ENCODE peak calls at places on chromosomes 6 and 20, in six cellular contexts. F, M, W, H, P and T are unnamed samples. For H3K4me1 and H3K9me3, the result is how much of the 10 kb centered on the place peaks cover.

GRCh38 chr20:24148372-24148771 is 159.8 kb upstream of the GGTLC1 start:
- DNase-seq in F (no peak), M (no peak), W (no peak), H (no peak), P (no peak), T (no peak)

GRCh38 chr20:23320317-23320716 is 30.3 kb upstream of the NXT1 start:
- DNase-seq in F (no peak), M (no peak), W (no peak), H (no peak), P (no peak), T (no peak)

GRCh38 chr20:47620808-47621805 is 119.4 kb downstream of the NCOA3 start:
- DNase-seq in F (peak), M (no peak), W (peak), H (no peak), P (no peak), T (peak)

GRCh38 chr6:133551847-133552331 is 310.7 kb downstream of the EYA4 start:
- DNase-seq in F (peak), M (no peak), W (no peak), H (no peak), P (no peak), T (no peak)

GRCh38 chr20:24837721-24838456 is 111.2 kb upstream of the CST7 start:
- DNase-seq in F (no peak), M (no peak), W (no peak), H (no peak), P (no peak), T (no peak)

GRCh38 chr6:32837651-32838113 is 857 bp downstream of the TAP2 start:
- DNase-seq in F (no peak), M (no peak), W (no peak), H (no peak), P (peak), T (no peak)

GRCh38 chr20:3115190-3116107 is 30.9 kb upstream of the AVP start:
- DNase-seq in F (peak), M (no peak), W (peak), H (no peak), P (peak), T (peak)

GRCh38 chr6:170114956-170115855 is 175.7 kb downstream of the DLL1 start:
- DNase-seq in F (no peak), M (no peak), W (no peak), H (no peak), P (no peak), T (no peak)

GRCh38 chr6:30557683-30557981 is 537 bp downstream of the PRR3 start:
- DNase-seq in F (no peak), M (no peak), W (no peak), H (no peak), P (no peak), T (no peak)

GRCh38 chr6:10418361-10418861 is 3.5 kb upstream of the TFAP2A start:
- DNase-seq in F (no peak), M (no peak), W (no peak), H (no peak), P (no peak), T (no peak)

GRCh38 chr20:46994341-46994740 is 99.7 kb downstream of the EYA2 start:
- DNase-seq in F (no peak), M (no peak), W (no peak), H (no peak), P (no peak), T (no peak)

GRCh38 chr20:51712501-51713212 is 55.5 kb downstream of the ATP9A start:
- DNase-seq in F (peak), M (no peak), W (no peak), H (no peak), P (peak), T (peak)

GRCh38 chr6:130603391-130603790 is 223.8 kb upstream of the SMLR1 start:
- DNase-seq in F (no peak), M (no peak), W (no peak), H (no peak), P (no peak), T (no peak)

GRCh38 chr6:31842056-31842455 is 14.5 kb downstream of the HSPA1B start:
- DNase-seq in F (no peak), M (no peak), W (no peak), H (no peak), P (no peak), T (no peak)

GRCh38 chr6:34816635-34817301 is 24.9 kb downstream of the BLTP3A start:
- DNase-seq in F (no peak), M (no peak), W (no peak), H (no peak), P (no peak), T (no peak)

GRCh38 chr6:92559611-92560010 is 859.7 kb downstream of the EPHA7 start:
- DNase-seq in F (no peak), M (no peak), W (no peak), H (no peak), P (no peak), T (no peak)

GRCh38 chr6:129638055-129639019 is 71.6 kb downstream of the ARHGAP18 start:
- DNase-seq in F (no peak), M (no peak), W (no peak), H (no peak), P (peak), T (no peak)

GRCh38 chr6:116564921-116565872 is 6.1 kb upstream of the RWDD1 start:
- DNase-seq in F (no peak), M (no peak), W (no peak), H (no peak), P (no peak), T (no peak)

DNA sequence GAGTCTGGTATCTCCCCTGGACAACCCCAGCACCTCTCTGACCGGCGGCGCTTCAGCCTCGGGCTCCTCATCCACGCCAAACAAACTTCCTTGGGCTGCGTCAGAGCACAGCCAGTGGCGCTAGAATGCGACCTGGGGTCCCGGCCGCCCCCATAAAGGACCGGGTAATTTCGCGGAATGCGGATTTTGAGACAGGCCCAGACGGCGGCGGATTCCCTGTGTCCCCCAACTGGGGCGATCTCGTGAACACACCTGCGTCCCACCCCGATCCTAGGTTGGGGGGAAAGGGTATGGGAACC is 1.6 kb downstream of the FOXP4 start:
- DNase-seq in F (no peak), M (no peak), W (no peak), H (no peak), P (no peak), T (peak)
- H3K4me1 ChIP-seq in F (under half), M (under half), W (under half), H (under half), P (under half), T (half or more)

DNA sequence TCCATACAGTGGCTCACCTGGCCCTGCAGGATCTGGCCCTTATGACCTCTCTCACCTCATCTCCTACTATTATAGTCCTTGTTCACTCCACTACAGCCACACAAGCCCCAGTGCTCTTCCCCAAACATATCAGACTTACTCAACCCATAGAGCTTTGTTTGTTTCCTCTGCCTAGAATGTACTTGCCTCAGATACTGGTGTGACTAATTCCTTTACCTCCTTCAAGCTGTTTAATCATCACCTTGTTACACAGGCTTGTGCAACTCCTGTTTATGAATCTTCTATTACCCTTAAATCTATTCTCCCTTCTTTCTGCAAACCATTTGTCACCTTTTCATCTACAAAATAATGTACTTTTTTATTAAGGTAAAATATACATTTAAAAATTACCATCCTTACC is 3.2 kb downstream of the DEFB125 start:
- DNase-seq in F (no peak), M (no peak), W (no peak), H (no peak), P (no peak), T (no peak)
- H3K9me3 ChIP-seq in F (under half), M (under half), W (under half), H (under half), P (under half), T (under half)

GRCh38 chr20:5085380-5085779 is 34.4 kb downstream of the PCNA start:
- DNase-seq in F (no peak), M (no peak), W (no peak), H (no peak), P (peak), T (no peak)

GRCh38 chr20:5077761-5078387 is 41.9 kb downstream of the PCNA start:
- DNase-seq in F (no peak), M (no peak), W (no peak), H (no peak), P (no peak), T (no peak)

GRCh38 chr20:5080384-5080877 is 39.3 kb downstream of the PCNA start:
- DNase-seq in F (no peak), M (no peak), W (no peak), H (no peak), P (peak), T (no peak)

GRCh38 chr20:5078399-5078958 is 41.3 kb downstream of the PCNA start:
- DNase-seq in F (no peak), M (peak), W (no peak), H (peak), P (peak), T (no peak)

DNA sequence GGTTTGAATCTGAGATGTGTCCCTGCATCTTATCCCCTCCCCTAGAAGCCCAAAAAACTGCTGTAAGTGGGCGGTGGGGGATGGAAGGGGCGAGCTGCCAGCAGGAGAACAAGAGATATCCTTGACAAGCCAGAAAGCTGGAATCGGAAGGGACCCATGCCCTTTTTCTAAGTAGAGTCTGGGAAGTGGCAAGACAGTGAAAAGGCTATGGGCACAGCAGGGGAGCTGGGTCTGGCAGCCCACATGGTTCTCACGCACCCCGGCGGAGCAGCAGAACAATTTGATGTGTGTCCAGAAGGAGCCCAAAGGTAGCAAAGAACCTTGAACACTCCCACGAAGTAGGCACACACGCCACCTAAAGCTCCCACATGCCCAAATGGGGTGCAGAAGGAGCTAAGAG is 38.6 kb downstream of the PCNA start:
- DNase-seq in F (no peak), M (no peak), W (no peak), H (no peak), P (no peak), T (no peak)
- H3K4me1 ChIP-seq in F (under half), M (under half), W (under half), H (under half), P (under half), T (under half)

GRCh38 chr6:137160763-137161162 is 12.7 kb downstream of the IL22RA2 start:
- DNase-seq in F (no peak), M (no peak), W (no peak), H (no peak), P (no peak), T (no peak)

GRCh38 chr6:137165375-137166246 is 7.8 kb downstream of the IL22RA2 start:
- DNase-seq in F (no peak), M (no peak), W (no peak), H (peak), P (no peak), T (no peak)

GRCh38 chr6:137163732-137164318 is 9.6 kb downstream of the IL22RA2 start:
- DNase-seq in F (no peak), M (no peak), W (no peak), H (no peak), P (no peak), T (no peak)

GRCh38 chr6:137161975-137162374 is 11.5 kb downstream of the IL22RA2 start:
- DNase-seq in F (no peak), M (no peak), W (no peak), H (no peak), P (no peak), T (no peak)

GRCh38 chr6:137162692-137163303 is 10.6 kb downstream of the IL22RA2 start:
- DNase-seq in F (no peak), M (no peak), W (no peak), H (no peak), P (no peak), T (no peak)
- H3K9me3 ChIP-seq in F (under half), M (under half), W (under half), H (under half), P (under half), T (under half)

DNA sequence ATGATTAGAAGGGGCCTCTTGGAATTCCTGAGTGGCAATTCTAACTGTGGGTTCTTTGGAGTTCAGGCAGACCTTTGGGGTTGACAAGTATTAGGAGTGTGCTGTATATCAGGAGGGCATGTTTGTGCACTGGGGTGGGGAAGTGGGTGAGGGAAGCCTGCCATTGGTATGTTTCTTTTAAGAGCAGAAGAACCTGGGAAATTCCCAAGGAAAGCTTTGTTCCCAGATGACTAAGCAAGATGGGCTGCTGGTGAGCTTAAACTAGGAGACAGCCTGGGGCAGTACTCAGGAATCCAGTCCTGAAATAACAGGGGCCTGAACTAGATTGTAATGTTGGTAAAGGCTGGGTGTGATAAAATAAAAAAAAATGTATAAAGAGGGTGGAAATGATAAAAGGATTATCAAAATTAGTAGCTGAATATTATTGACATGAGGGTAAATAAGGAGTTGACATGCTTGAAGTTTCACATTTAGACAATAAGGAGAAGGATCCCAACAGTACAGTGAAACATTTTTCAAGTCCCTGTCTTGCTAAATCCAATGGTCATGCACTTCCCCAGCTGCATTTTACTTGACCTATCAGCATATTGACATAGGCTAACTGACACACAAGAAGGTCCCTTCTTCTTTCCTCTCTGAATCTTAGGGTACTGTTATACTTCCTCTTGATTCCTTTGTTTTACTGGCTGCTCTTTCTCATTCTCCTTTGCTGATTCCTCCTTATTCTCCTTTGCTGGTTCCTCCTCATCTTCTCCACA is 18.4 kb upstream of the IFNGR1 start:
- DNase-seq in F (no peak), M (no peak), W (no peak), H (peak), P (no peak), T (no peak)
- H3K4me1 ChIP-seq in F (under half), M (half or more), W (under half), H (under half), P (under half), T (under half)

GRCh38 chr6:361411-362132 is 30.0 kb upstream of the IRF4 start:
- DNase-seq in F (no peak), M (no peak), W (no peak), H (no peak), P (no peak), T (no peak)
- H3K9me3 ChIP-seq in F (under half), M (under half), W (under half), H (under half), P (under half), T (under half)

DNA sequence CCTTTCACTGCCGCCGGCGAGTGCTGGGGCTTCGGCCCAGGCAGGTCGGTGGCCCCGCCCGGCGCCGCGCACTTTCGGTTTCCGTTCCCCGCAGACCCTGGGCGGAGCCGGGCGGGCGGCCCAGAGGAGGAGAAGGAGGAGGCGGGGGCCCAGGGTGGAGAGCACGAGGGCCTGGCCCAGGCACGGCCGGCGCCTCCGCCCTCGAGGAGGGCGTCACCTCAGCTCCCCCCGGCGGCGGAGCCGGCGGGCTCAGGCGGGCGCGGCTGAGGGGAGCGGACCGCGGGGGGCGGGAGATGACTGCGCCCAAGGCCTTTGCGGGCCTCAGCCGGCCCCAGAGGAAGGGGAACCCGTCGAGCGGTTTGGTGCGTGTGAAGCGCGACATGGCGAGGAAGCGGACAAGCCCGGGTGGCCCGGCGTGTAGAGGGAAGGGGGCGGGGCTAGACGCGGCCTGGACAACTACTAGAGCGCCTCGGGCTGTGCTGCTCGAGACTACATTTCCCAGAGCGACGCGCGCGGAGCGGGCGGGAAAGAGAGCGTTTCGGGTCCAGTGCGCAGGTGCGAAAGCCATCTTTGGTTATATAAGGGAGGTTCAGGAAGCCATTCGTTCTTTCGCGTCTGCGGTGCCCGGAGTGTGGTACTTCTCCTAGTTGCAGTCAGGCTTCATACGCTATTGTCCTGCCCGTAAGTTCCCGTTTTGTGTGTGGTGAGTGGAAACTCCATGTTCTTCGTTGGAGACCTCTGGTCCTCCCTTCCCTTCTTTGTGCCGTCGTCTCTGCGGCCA is at the start of gene ZNFX1:
- DNase-seq in F (peak), M (peak), W (peak), H (peak), P (peak), T (peak)
- H3K4me1 ChIP-seq in F (under half), M (half or more), W (under half), H (under half), P (under half), T (under half)

GRCh38 chr6:160583805-160584204 is 80.3 kb downstream of the LPA start:
- DNase-seq in F (no peak), M (no peak), W (no peak), H (no peak), P (no peak), T (no peak)
- H3K9me3 ChIP-seq in F (under half), M (under half), W (under half), H (under half), P (under half), T (under half)

DNA sequence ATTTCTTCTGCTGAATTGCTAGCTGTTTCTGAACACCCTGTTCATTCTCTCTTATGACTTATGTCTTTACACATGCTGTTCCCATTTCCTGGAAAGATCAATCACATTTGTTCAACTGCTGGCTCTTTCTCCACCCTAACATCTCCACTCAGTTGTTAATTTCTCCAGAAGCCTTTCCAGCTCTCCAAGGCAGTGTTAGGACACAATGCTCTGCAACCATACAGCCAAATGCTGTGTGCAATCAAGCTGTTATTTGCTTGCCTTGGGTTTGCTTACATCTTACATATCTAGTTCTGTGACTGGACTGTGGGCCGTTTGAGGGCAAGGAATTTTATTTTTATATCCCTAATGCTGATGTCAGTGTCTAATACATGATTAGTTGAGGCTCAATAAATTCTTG is 24.2 kb upstream of the CITED2 start:
- DNase-seq in F (no peak), M (no peak), W (no peak), H (no peak), P (no peak), T (no peak)
- H3K4me1 ChIP-seq in F (under half), M (under half), W (under half), H (under half), P (under half), T (under half)

DNA sequence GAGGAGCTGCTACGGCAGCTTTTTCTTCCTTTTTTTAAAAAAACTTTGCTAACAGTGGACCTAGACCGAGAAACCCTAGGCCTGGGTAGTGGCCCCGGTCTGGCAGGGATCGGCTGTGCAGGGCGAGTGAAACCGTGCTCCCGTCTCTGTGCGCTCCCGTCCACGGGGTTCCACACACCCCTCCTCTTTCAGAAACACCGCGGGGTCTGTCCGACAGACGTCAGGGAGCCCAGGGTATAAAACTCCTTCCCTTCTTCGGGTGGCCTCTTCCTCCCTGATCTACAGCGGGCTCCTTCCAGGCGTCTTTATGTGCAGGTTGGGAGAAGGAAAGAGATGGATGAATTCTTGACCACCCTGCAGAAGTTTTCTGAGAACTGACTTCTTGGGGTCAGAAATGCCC is 27.1 kb upstream of the SMOC2 start:
- DNase-seq in F (no peak), M (no peak), W (no peak), H (no peak), P (no peak), T (no peak)
- H3K9me3 ChIP-seq in F (under half), M (under half), W (under half), H (under half), P (under half), T (under half)